ENCODE peak calls at places on chromosomes 3 and 15, in five cellular contexts. M is fibroblast of pulmonary artery, B is retinal pigment epithelial cell, F is WERI-Rb-1, X is cardiac muscle cell. L is an unnamed sample.

GRCh38 chr3:141093971-141094401 is 42.8 kb downstream of the SPSB4 start:
- DNase-seq in M (no peak), B (no peak), F (no peak), X (peak), L (no peak)

GRCh38 chr15:89227425-89227824 is 6.0 kb upstream of the RLBP1 start:
- DNase-seq in M (no peak), B (no peak), F (no peak), X (no peak), L (peak)

GRCh38 chr15:80072285-80072684 is 12.8 kb downstream of the ZFAND6 start:
- DNase-seq in M (peak), B (peak), F (peak), X (peak), L (no peak)

GRCh38 chr3:64454179-64454578 is 228.9 kb upstream of the PRICKLE2 start:
- DNase-seq in M (peak), B (peak), F (no peak), X (peak), L (no peak)

GRCh38 chr3:171142985-171143384 is 116.5 kb upstream of the SLC2A2 start:
- DNase-seq in M (peak), B (no peak), F (no peak), X (peak), L (peak)

GRCh38 chr3:160765211-160765610 is 9.2 kb downstream of the PPM1L start:
- DNase-seq in M (no peak), B (no peak), F (no peak), X (no peak), L (no peak)

GRCh38 chr3:73681610-73682009 is 56.9 kb upstream of the PDZRN3 start:
- DNase-seq in M (peak), B (peak), F (no peak), X (peak), L (no peak)

GRCh38 chr15:99057020-99057419 is 47.9 kb upstream of the SYNM start:
- DNase-seq in M (no peak), B (no peak), F (no peak), X (no peak), L (no peak)

GRCh38 chr15:22262613-22263020 is 182.3 kb downstream of the OR4M2 start:
- DNase-seq in M (no peak), B (no peak), F (no peak), X (no peak), L (no peak)

GRCh38 chr3:127170794-127171193 is 22.1 kb upstream of the PRR23E start:
- DNase-seq in M (peak), B (peak), F (peak), X (peak), L (no peak)

GRCh38 chr3:20041197-20041780 is 1.0 kb downstream of the KAT2B start:
- DNase-seq in M (peak), B (no peak), F (peak), X (peak), L (peak)

GRCh38 chr3:161854232-161854771 is 357.7 kb downstream of the OTOL1 start:
- DNase-seq in M (peak), B (peak), F (peak), X (peak), L (no peak)

GRCh38 chr3:10522646-10523303 is 17.4 kb upstream of the ATP2B2 start:
- DNase-seq in M (no peak), B (no peak), F (no peak), X (no peak), L (peak)

GRCh38 chr15:74128785-74129350 is 1.5 kb upstream of the ISLR2 start:
- DNase-seq in M (no peak), B (no peak), F (no peak), X (no peak), L (no peak)

GRCh38 chr15:100383302-100384107 is 41.7 kb upstream of the ADAMTS17 start:
- DNase-seq in M (peak), B (no peak), F (peak), X (peak), L (no peak)

GRCh38 chr15:45268135-45268534 is 16.1 kb downstream of the SLC28A2 start:
- DNase-seq in M (no peak), B (no peak), F (peak), X (no peak), L (no peak)

GRCh38 chr3:146093928-146094327 is 67.1 kb downstream of the PLOD2 start:
- DNase-seq in M (peak), B (no peak), F (no peak), X (peak), L (no peak)

GRCh38 chr3:117439812-117440211 is 730.2 kb downstream of the TUSC7 start:
- DNase-seq in M (peak), B (peak), F (peak), X (peak), L (no peak)

GRCh38 chr3:134699141-134699711 is 48.4 kb upstream of the KY start:
- DNase-seq in M (no peak), B (no peak), F (no peak), X (no peak), L (peak)

GRCh38 chr3:191085091-191085490 is 114.0 kb upstream of the OSTN start:
- DNase-seq in M (peak), B (no peak), F (no peak), X (peak), L (no peak)

GRCh38 chr3:169594402-169594801 is 69.1 kb downstream of the MECOM start:
- DNase-seq in M (no peak), B (no peak), F (no peak), X (no peak), L (no peak)

GRCh38 chr3:65265942-65266341 is 578.1 kb upstream of the ADAMTS9 start:
- DNase-seq in M (no peak), B (no peak), F (no peak), X (no peak), L (no peak)

GRCh38 chr15:88512606-88513005 is 33.9 kb downstream of the DET1 start:
- DNase-seq in M (no peak), B (no peak), F (no peak), X (no peak), L (no peak)

GRCh38 chr3:14915636-14916222 is 31.7 kb upstream of the NR2C2 start:
- DNase-seq in M (no peak), B (no peak), F (no peak), X (peak), L (peak)

GRCh38 chr3:122577409-122578028 is at the start of gene PARP15:
- DNase-seq in M (no peak), B (no peak), F (no peak), X (peak), L (no peak)

GRCh38 chr3:114179575-114179974 is 723 bp upstream of the DRD3 start:
- DNase-seq in M (peak), B (no peak), F (peak), X (peak), L (no peak)

DNA sequence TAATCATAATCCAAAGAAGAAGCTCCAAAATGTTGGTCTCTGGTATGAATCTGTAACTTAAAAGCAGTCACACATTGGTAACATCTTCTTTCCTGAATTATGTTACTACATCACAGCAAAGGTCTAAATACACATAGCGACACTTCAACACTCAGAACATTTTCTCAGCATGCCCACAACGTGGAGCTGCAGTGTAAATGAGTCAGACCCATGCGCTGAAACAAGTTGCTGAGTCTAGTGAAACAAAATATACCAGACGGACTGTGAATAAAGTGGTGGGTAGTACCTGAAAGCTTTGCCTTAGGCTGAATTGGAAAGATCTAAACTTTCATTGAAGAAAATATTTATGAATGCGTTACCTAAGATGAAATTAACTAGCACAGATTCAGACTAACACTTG is 33.2 kb upstream of the GOLGA8B start:
- DNase-seq in M (peak), B (peak), F (no peak), X (peak), L (no peak)
- TF ChIP-seq CTCF in M (peak), B (peak), F (peak), X (no peak), L (peak)

GRCh38 chr3:70722018-70722417 is 409.6 kb upstream of the MDFIC2 start:
- DNase-seq in M (no peak), B (no peak), F (no peak), X (no peak), L (no peak)

GRCh38 chr3:70712449-70713082 is 400.1 kb upstream of the MDFIC2 start:
- DNase-seq in M (no peak), B (no peak), F (no peak), X (no peak), L (no peak)

DNA sequence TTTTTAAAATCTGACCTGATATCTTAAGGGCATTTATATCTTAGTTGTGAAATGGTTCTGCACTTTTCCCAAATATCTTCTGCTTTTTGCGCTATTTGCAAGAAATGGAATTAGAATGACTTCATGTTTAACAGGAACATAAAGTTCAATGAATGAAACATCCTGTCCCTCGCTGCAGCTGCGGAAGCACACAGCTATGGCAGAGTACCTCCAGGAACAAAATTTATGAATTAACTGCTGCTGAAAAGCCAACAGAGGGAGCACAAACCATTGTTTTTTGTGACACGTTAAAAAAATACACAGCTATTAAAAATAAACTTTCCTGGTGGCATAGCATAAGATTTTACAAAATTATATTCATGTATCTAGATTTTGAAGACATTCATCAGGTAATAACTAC is 404.4 kb upstream of the MDFIC2 start:
- DNase-seq in M (peak), B (no peak), F (no peak), X (peak), L (no peak)
- TF ChIP-seq CTCF in M (peak), B (peak), F (no peak), X (peak), L (peak)

GRCh38 chr3:13676618-13677017 is 127.7 kb downstream of the FBLN2 start:
- DNase-seq in M (no peak), B (no peak), F (no peak), X (no peak), L (no peak)

GRCh38 chr3:13671536-13672233 is 122.8 kb downstream of the FBLN2 start:
- DNase-seq in M (no peak), B (no peak), F (no peak), X (no peak), L (no peak)

GRCh38 chr3:13674538-13675185 is 125.7 kb downstream of the FBLN2 start:
- DNase-seq in M (no peak), B (no peak), F (no peak), X (no peak), L (no peak)

GRCh38 chr3:13670292-13670691 is 121.4 kb downstream of the FBLN2 start:
- DNase-seq in M (no peak), B (no peak), F (no peak), X (no peak), L (no peak)

GRCh38 chr3:13673207-13673606 is 124.3 kb downstream of the FBLN2 start:
- DNase-seq in M (no peak), B (no peak), F (no peak), X (no peak), L (no peak)
- TF ChIP-seq CTCF in M (peak), B (peak), F (peak), X (peak), L (peak)

DNA sequence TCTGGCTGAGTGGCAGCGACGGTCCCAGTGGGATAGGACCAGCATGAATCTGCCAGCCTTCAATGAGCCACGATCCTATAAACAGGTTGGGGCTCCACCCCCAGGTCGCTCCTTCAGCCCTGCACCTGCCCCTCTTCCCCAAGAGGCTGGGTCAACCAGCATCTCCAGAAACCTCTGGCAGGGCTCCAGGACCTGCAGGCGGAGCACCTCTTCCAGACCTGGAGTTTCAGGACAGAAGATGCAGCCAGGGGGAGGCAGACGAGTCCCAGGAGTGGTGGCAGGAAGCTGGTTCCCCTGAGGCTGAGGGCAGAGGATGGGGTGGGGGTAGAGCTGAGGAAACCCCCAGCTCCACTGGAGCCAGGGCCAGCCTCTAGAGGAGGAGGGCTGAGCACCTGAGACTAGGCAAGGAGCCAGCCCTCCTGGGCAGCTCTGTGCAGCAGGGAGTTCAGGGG is at the start of gene PLA2G4D:
- DNase-seq in M (no peak), B (no peak), F (no peak), X (no peak), L (no peak)
- TF ChIP-seq CTCF in M (no peak), B (no peak), F (peak), X (no peak), L (no peak)

GRCh38 chr15:70214941-70215635 is 117.4 kb upstream of the TLE3 start:
- DNase-seq in M (no peak), B (no peak), F (no peak), X (no peak), L (no peak)

GRCh38 chr15:70215951-70216350 is 118.2 kb upstream of the TLE3 start:
- DNase-seq in M (no peak), B (no peak), F (no peak), X (no peak), L (no peak)

GRCh38 chr15:70212963-70213315 is 115.2 kb upstream of the TLE3 start:
- DNase-seq in M (no peak), B (no peak), F (no peak), X (no peak), L (no peak)

GRCh38 chr15:70213779-70214178 is 116.1 kb upstream of the TLE3 start:
- DNase-seq in M (no peak), B (no peak), F (no peak), X (no peak), L (no peak)

GRCh38 chr15:70214266-70214665 is 116.5 kb upstream of the TLE3 start:
- DNase-seq in M (no peak), B (no peak), F (peak), X (no peak), L (no peak)
- TF ChIP-seq CTCF in M (no peak), B (peak), F (peak), X (no peak), L (no peak)

GRCh38 chr3:112561693-112562529 is at the start of the genes ATG3 and SLC35A5:
- DNase-seq in M (peak), B (peak), F (peak), X (peak), L (peak)
- TF ChIP-seq CTCF in M (no peak), B (no peak), F (no peak), X (no peak), L (no peak)